ENCODE peak calls at places on chromosomes 6 and 20, in five cellular contexts. One of them, this sample, is unnamed.

GRCh38 chr6:96939019-96939805 is 14.7 kb downstream of the KLHL32 start:
- DNase-seq in CD8-positive, alpha-beta memory T cell: no peak
- DNase-seq in A549: no peak
- DNase-seq in ovary: no peak
- DNase-seq in pancreas: no peak
- DNase-seq in this sample: no peak

GRCh38 chr6:98532004-98532403 is 302.4 kb upstream of the POU3F2 start:
- DNase-seq in ovary: no peak
- DNase-seq in CD8-positive, alpha-beta memory T cell: no peak
- DNase-seq in pancreas: no peak
- DNase-seq in A549: no peak
- DNase-seq in this sample: no peak

GRCh38 chr20:33830371-33830770 is 19.2 kb downstream of the CHMP4B start:
- DNase-seq in ovary: no peak
- DNase-seq in CD8-positive, alpha-beta memory T cell: no peak
- DNase-seq in pancreas: no peak
- DNase-seq in A549: no peak
- DNase-seq in this sample: no peak

GRCh38 chr20:57529810-57530209 is 4.9 kb upstream of the CTCFL start:
- DNase-seq in CD8-positive, alpha-beta memory T cell: no peak
- DNase-seq in A549: no peak
- DNase-seq in pancreas: no peak
- DNase-seq in ovary: no peak
- DNase-seq in this sample: no peak

GRCh38 chr6:149213829-149214228 is 103.7 kb upstream of the TAB2 start:
- DNase-seq in CD8-positive, alpha-beta memory T cell: no peak
- DNase-seq in pancreas: no peak
- DNase-seq in ovary: no peak
- DNase-seq in A549: no peak
- DNase-seq in this sample: no peak

GRCh38 chr6:35031611-35032529 is 109.3 kb downstream of the TCP11 start:
- DNase-seq in CD8-positive, alpha-beta memory T cell: no peak
- DNase-seq in A549: no peak
- DNase-seq in ovary: no peak
- DNase-seq in pancreas: no peak
- DNase-seq in this sample: no peak

GRCh38 chr6:106860940-106861339 is 113.6 kb downstream of the CD24 start:
- DNase-seq in A549: no peak
- DNase-seq in CD8-positive, alpha-beta memory T cell: no peak
- DNase-seq in ovary: no peak
- DNase-seq in pancreas: no peak
- DNase-seq in this sample: no peak

GRCh38 chr6:21915707-21916399 is 322.3 kb downstream of the SOX4 start:
- DNase-seq in A549: no peak
- DNase-seq in CD8-positive, alpha-beta memory T cell: no peak
- DNase-seq in pancreas: no peak
- DNase-seq in ovary: no peak
- DNase-seq in this sample: no peak

GRCh38 chr6:45074423-45074822 is 253.7 kb upstream of the RUNX2 start:
- DNase-seq in A549: no peak
- DNase-seq in pancreas: no peak
- DNase-seq in ovary: no peak
- DNase-seq in CD8-positive, alpha-beta memory T cell: no peak
- DNase-seq in this sample: no peak

GRCh38 chr20:47704746-47705496 is 80.4 kb downstream of the SULF2 start:
- DNase-seq in CD8-positive, alpha-beta memory T cell: no peak
- DNase-seq in ovary: peak; percentile 72
- DNase-seq in A549: no peak
- DNase-seq in pancreas: no peak
- DNase-seq in this sample: no peak

GRCh38 chr6:145529582-145529981 is 205.7 kb downstream of the EPM2A start:
- DNase-seq in pancreas: no peak
- DNase-seq in ovary: no peak
- DNase-seq in A549: no peak
- DNase-seq in CD8-positive, alpha-beta memory T cell: no peak
- DNase-seq in this sample: no peak

GRCh38 chr6:109962271-109962670 is 15.8 kb upstream of the GPR6 start:
- DNase-seq in pancreas: no peak
- DNase-seq in A549: no peak
- DNase-seq in ovary: no peak
- DNase-seq in CD8-positive, alpha-beta memory T cell: no peak
- DNase-seq in this sample: no peak

GRCh38 chr20:48064929-48065328 is 279.6 kb upstream of the SULF2 start:
- DNase-seq in CD8-positive, alpha-beta memory T cell: no peak
- DNase-seq in ovary: no peak
- DNase-seq in pancreas: no peak
- DNase-seq in A549: no peak
- DNase-seq in this sample: no peak

GRCh38 chr6:92196320-92196719 is 1223.0 kb downstream of the EPHA7 start:
- DNase-seq in pancreas: no peak
- DNase-seq in CD8-positive, alpha-beta memory T cell: no peak
- DNase-seq in A549: no peak
- DNase-seq in ovary: no peak
- DNase-seq in this sample: no peak

GRCh38 chr6:12958052-12958706 is 241.6 kb downstream of the PHACTR1 start:
- DNase-seq in CD8-positive, alpha-beta memory T cell: no peak
- DNase-seq in pancreas: no peak
- DNase-seq in ovary: no peak
- DNase-seq in A549: no peak
- DNase-seq in this sample: no peak

GRCh38 chr6:106300020-106300772 is 25.4 kb downstream of the ATG5 start:
- DNase-seq in pancreas: no peak
- DNase-seq in ovary: no peak
- DNase-seq in CD8-positive, alpha-beta memory T cell: no peak
- DNase-seq in A549: no peak
- DNase-seq in this sample: no peak

GRCh38 chr20:35954907-35955251 is 577 bp upstream of the SCAND1 start:
- DNase-seq in pancreas: no peak
- DNase-seq in A549: peak; percentile 66
- DNase-seq in ovary: no peak
- DNase-seq in CD8-positive, alpha-beta memory T cell: peak; percentile 15
- DNase-seq in this sample: peak; percentile 68

GRCh38 chr6:116087437-116088027 is 13.1 kb upstream of the NT5DC1 start:
- DNase-seq in A549: no peak
- DNase-seq in ovary: no peak
- DNase-seq in CD8-positive, alpha-beta memory T cell: no peak
- DNase-seq in pancreas: no peak
- DNase-seq in this sample: no peak

DNA sequence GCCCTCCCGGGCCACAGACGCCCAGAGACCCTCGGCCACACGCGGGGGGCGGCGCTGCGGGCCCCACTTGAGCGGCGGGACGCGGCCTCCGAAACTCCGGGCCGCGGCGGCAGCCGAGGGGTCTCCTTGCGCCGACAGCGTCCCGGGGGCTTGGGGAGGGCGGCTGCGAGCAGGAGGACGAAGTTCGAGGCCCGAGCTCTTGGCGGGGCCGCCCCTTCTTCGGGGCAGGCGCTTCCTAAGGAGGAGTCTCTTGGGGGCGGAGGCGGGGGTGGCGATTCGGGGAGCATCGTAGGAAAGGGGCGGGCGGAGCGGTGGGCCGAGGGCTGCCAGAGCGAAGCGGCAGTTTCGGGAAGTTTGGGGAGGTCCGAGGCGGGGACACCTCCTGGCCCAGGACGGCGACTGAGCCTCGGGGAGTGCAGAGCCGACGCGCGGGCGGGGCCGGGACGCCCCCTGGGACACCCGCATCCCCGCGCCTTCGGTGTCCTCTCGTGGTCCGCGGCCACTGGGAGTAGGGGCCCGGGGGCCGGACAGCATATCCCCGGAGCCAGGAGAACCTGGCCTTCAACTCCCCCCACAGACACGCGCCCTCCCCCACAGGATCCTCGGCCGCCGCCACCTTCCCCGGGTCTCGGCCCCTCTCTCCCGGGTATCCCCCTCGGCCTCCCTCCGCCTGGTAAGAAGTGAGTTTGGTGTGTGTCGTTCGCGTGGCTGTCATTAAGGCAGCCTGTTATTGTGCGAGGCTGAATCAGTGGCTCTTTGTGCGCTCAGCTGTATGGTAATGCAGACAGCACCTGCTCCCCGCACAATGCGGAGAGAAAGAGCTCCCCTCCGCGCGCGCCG is 613 bp upstream of the DLL1 start:
- DNase-seq in CD8-positive, alpha-beta memory T cell: peak; percentile 37
- DNase-seq in ovary: peak; percentile 63
- DNase-seq in pancreas: no peak
- DNase-seq in A549: no peak
- DNase-seq in this sample: peak; percentile 43
- H3K4me1 ChIP-seq in CD8-positive, alpha-beta memory T cell: peaks cover 46% of the 10 kb centered on the region
- H3K4me1 ChIP-seq in ovary: peaks cover 35% of the 10 kb centered on the region
- H3K4me1 ChIP-seq in pancreas: peaks cover 34% of the 10 kb centered on the region
- H3K4me1 ChIP-seq in A549: peaks cover 25% of the 10 kb centered on the region
- H3K4me1 ChIP-seq in this sample: peaks cover 61% of the 10 kb centered on the region

DNA sequence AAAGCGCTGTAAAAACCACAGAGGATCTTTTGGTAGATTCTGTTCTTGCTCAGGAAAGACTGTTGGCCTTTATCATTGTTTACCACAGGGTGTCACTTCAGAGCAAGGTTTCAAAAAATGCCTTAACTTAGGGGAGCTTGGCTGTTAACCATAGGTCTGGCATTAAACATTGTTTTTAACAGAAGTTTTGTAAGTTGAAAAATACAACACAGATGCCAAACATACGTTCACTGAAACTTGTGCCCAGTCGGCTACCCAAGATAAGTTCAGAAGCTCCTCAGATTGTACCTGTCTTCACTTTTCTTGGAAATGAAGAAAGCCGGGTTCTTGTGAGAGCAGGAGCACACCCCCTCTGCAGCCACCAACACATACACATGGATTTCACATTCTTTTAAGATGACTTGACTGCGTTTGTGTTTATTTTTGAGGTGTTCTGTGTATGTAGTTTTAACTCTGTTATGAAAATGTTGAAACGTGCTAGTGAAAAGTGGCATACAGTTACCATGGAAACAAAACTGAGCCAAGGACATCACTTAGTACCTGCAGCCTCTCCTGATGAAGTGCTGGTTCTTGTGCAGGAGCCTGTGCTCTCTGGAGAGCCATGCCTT is 64.9 kb downstream of the SYCP2L start:
- DNase-seq in ovary: no peak
- DNase-seq in pancreas: no peak
- DNase-seq in CD8-positive, alpha-beta memory T cell: no peak
- DNase-seq in A549: peak; percentile 23
- DNase-seq in this sample: no peak
- H3K4me3 ChIP-seq in ovary: no peak overlapping the region
- H3K4me3 ChIP-seq in pancreas: no peak overlapping the region
- H3K4me3 ChIP-seq in CD8-positive, alpha-beta memory T cell: no peak overlapping the region
- H3K4me3 ChIP-seq in A549: no peak overlapping the region
- H3K4me3 ChIP-seq in this sample: no peak overlapping the region

GRCh38 chr20:25229486-25230176 is 18.3 kb upstream of the PYGB start:
- DNase-seq in CD8-positive, alpha-beta memory T cell: no peak
- DNase-seq in pancreas: no peak
- DNase-seq in A549: no peak
- DNase-seq in ovary: no peak
- DNase-seq in this sample: no peak
- H3K4me1 ChIP-seq in CD8-positive, alpha-beta memory T cell: no peaks in the 10 kb centered on the region
- H3K4me1 ChIP-seq in pancreas: peaks cover 26% of the 10 kb centered on the region
- H3K4me1 ChIP-seq in A549: peaks cover 68% of the 10 kb centered on the region
- H3K4me1 ChIP-seq in ovary: peaks cover 4% of the 10 kb centered on the region
- H3K4me1 ChIP-seq in this sample: no peaks in the 10 kb centered on the region

GRCh38 chr6:139640911-139641310 is 266.5 kb upstream of the CITED2 start:
- DNase-seq in A549: no peak
- DNase-seq in CD8-positive, alpha-beta memory T cell: no peak
- DNase-seq in ovary: no peak
- DNase-seq in pancreas: no peak
- DNase-seq in this sample: no peak
- H3K4me3 ChIP-seq in A549: no peak overlapping the region
- H3K4me3 ChIP-seq in CD8-positive, alpha-beta memory T cell: no peak overlapping the region
- H3K4me3 ChIP-seq in ovary: no peak overlapping the region
- H3K4me3 ChIP-seq in pancreas: no peak overlapping the region
- H3K4me3 ChIP-seq in this sample: no peak overlapping the region

GRCh38 chr6:139763468-139764214 is 389.2 kb upstream of the CITED2 start:
- DNase-seq in pancreas: no peak
- DNase-seq in CD8-positive, alpha-beta memory T cell: no peak
- DNase-seq in ovary: no peak
- DNase-seq in A549: no peak
- DNase-seq in this sample: no peak
- H3K4me1 ChIP-seq in pancreas: peaks cover 14% of the 10 kb centered on the region
- H3K4me1 ChIP-seq in CD8-positive, alpha-beta memory T cell: no peaks in the 10 kb centered on the region
- H3K4me1 ChIP-seq in ovary: peaks cover 4% of the 10 kb centered on the region
- H3K4me1 ChIP-seq in A549: peaks cover 38% of the 10 kb centered on the region
- H3K4me1 ChIP-seq in this sample: no peaks in the 10 kb centered on the region